ENCODE peak calls at places on chromosome 12, in four cellular contexts. C, S, E and L are unnamed samples.

GRCh38 chr12:7940906-7941305 is 4.9 kb upstream of the SLC2A3 start:
- DNase-seq in C (no peak), S (no peak), E (no peak), L (no peak)

GRCh38 chr12:52253391-52254179 is 20.5 kb downstream of the KRT7 start:
- DNase-seq in C (no peak), S (no peak), E (no peak), L (no peak)

GRCh38 chr12:94148841-94149780 is 734 bp downstream of the PLXNC1 start:
- DNase-seq in C (peak), S (peak), E (peak), L (no peak)

GRCh38 chr12:51183816-51184215 is 10.9 kb upstream of the TFCP2 start:
- DNase-seq in C (peak), S (peak), E (no peak), L (no peak)

GRCh38 chr12:64160718-64161060 is 61.4 kb downstream of the KICS2 start:
- DNase-seq in C (no peak), S (no peak), E (no peak), L (no peak)

GRCh38 chr12:23631991-23632390 is 317.5 kb downstream of the SOX5 start:
- DNase-seq in C (no peak), S (no peak), E (no peak), L (no peak)

GRCh38 chr12:91119089-91119488 is 7.8 kb upstream of the LUM start:
- DNase-seq in C (no peak), S (no peak), E (no peak), L (no peak)

GRCh38 chr12:47247418-47247817 is 167.7 kb upstream of the AMIGO2 start:
- DNase-seq in C (no peak), S (peak), E (no peak), L (no peak)

GRCh38 chr12:100348657-100349454 is 8.0 kb upstream of the SLC17A8 start:
- DNase-seq in C (peak), S (no peak), E (no peak), L (no peak)

GRCh38 chr12:124869011-124869665 is 5.5 kb upstream of the SCARB1 start:
- DNase-seq in C (peak), S (no peak), E (no peak), L (no peak)
- H3K4me3 ChIP-seq in C (no peak), S (no peak), E (no peak), L (no peak)

GRCh38 chr12:116537149-116537904 is 21.9 kb upstream of the MAP1LC3B2 start:
- DNase-seq in C (no peak), S (no peak), E (no peak), L (no peak)

GRCh38 chr12:116533343-116534248 is 25.6 kb upstream of the MAP1LC3B2 start:
- DNase-seq in C (peak), S (peak), E (peak), L (no peak)

GRCh38 chr12:116534341-116535121 is 24.6 kb upstream of the MAP1LC3B2 start:
- DNase-seq in C (peak), S (no peak), E (no peak), L (no peak)

GRCh38 chr12:116532986-116533342 is 26.2 kb upstream of the MAP1LC3B2 start:
- DNase-seq in C (no peak), S (no peak), E (no peak), L (no peak)

DNA sequence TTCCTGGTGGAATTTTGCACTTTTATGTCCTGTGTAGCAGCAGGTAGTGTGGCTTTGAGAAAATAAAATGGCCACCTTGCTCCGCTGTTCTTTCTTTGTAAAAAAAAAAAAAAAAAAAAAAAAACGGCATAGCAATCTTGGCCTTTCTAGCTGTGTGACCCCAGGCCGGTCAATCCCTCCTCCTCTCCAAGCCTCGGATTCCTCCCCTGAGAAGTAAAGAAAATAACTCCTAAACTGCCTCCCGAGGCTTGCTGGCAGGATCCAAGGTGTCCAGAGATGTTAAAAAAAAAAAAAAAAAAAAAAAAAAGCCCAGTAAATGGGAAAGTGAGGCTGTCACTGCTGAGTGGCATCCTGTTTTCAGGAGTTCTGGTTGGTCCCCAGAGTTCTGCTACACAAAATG is 23.9 kb upstream of the MAP1LC3B2 start:
- DNase-seq in C (no peak), S (no peak), E (no peak), L (no peak)
- H3K4me3 ChIP-seq in C (no peak), S (no peak), E (no peak), L (no peak)

DNA sequence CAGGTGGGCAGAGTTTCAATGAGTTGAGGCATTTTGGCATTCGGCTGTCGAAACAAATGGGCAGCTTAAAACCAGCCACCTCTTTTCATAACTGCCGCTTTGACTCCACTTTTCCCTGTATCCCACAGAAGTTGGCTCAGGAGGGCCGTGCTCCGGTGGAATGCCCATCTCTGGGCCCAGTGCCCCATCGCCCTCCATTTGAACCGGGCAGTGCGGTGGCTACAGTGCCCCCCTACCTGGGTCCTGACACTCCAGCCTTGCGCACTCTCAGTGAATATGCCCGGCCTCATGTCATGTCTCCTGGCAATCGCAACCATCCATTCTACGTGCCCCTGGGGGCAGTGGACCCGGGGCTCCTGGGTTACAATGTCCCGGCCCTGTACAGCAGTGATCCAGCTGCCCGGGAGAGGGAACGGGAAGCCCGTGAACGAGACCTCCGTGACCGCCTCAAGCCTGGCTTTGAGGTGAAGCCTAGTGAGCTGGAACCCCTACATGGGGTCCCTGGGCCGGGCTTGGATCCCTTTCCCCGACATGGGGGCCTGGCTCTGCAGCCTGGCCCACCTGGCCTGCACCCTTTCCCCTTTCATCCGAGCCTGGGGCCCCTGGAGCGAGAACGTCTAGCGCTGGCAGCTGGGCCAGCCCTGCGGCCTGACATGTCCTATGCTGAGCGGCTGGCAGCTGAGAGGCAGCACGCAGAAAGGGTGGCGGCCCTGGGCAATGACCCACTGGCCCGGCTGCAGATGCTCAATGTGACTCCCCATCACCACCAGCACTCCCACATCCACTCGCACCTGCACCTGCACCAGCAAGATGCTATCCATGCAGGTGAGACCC is 5.0 kb upstream of the RNU7-1 start:
- DNase-seq in C (no peak), S (peak), E (no peak), L (no peak)
- H3K4me3 ChIP-seq in C (peak), S (peak), E (no peak), L (peak)

GRCh38 chr12:90106568-90106967 is 397.9 kb upstream of the ATP2B1 start:
- DNase-seq in C (no peak), S (no peak), E (no peak), L (no peak)

GRCh38 chr12:90112668-90113067 is 404.0 kb upstream of the ATP2B1 start:
- DNase-seq in C (no peak), S (no peak), E (no peak), L (no peak)

DNA sequence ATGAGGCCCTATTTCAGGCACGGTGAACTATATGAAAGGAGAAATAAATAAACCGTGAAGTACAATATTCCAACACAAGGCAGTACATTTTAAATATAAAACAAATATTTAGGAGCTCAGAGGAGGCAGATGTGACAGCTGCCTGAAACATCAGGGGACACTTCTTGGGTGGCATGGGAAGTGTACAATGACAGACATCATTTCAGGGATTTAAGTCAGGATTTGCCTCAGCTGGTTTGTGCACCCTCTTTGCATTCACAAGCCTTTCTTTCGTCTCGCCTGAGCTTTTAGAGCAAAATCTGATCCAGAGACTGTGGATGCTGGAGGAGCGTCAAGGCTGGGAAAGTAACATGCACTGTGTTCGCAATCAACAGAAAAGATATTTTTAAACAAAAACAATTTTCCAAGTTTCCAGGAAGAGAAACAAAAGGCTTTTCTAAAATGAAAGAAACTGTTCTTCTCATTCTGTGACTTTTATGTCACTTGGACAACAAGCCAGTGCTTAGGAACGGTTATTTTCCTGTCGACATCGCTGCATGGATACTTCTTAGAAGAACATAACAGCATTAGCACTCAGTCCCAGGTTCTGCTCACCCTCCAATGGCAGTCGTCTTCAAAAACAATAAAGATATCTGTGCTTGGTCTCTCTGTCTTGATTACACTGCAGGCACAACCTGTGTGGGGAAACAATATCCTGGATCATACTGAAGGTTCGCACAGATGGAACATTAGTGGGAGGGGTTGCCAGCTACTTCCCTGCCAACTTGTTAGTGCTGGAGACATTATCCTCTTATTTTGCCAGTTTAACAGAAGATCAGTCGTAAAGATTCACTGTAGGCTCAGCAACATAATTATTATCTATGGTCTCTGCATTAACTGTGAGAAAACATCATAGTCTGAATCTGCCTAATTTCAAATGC is 403.3 kb upstream of the ATP2B1 start:
- DNase-seq in C (no peak), S (no peak), E (no peak), L (no peak)
- H3K4me3 ChIP-seq in C (no peak), S (no peak), E (no peak), L (no peak)

GRCh38 chr12:57047981-57048380 is 1.9 kb downstream of the MYO1A start:
- DNase-seq in C (no peak), S (no peak), E (no peak), L (no peak)
- H3K4me3 ChIP-seq in C (no peak), S (no peak), E (no peak), L (no peak)

GRCh38 chr12:13198921-13199320 is 2.4 kb downstream of the EMP1 start:
- DNase-seq in C (no peak), S (no peak), E (no peak), L (no peak)
- H3K4me3 ChIP-seq in C (no peak), S (no peak), E (no peak), L (peak)

GRCh38 chr12:66020481-66020880 is 110.1 kb downstream of the LLPH start:
- DNase-seq in C (no peak), S (no peak), E (no peak), L (no peak)

GRCh38 chr12:66013224-66013623 is 117.3 kb downstream of the LLPH start:
- DNase-seq in C (no peak), S (no peak), E (no peak), L (no peak)

GRCh38 chr12:66014818-66015217 is 115.7 kb downstream of the LLPH start:
- DNase-seq in C (no peak), S (no peak), E (no peak), L (no peak)

DNA sequence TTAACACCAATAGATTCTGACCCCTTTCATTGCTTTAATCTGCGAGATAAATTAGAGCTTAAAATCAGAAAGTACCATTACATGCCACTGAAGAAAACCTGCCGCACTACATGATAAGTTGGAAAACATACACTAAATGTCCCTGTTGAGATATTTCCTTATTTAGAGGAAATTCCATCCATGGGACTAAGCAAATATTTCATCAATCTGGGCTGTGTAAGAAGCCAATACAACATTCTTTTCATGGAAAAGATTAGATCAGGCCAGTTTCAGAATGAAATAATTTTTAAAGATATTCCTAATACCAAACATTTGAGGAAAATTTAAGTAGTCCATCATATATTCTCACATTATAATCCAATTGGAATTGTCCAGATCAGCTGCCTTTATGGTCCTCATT is 112.8 kb downstream of the LLPH start:
- DNase-seq in C (no peak), S (no peak), E (no peak), L (no peak)
- H3K4me3 ChIP-seq in C (no peak), S (no peak), E (no peak), L (no peak)

GRCh38 chr12:12683725-12684124 is 12.3 kb downstream of the GPR19 start:
- DNase-seq in C (no peak), S (no peak), E (no peak), L (no peak)
- H3K4me3 ChIP-seq in C (peak), S (no peak), E (no peak), L (no peak)

GRCh38 chr12:54028324-54029201 is at the start of gene HOXC6:
- DNase-seq in C (peak), S (no peak), E (no peak), L (no peak)

GRCh38 chr12:54030442-54030801 is 2.2 kb downstream of the HOXC6 start:
- DNase-seq in C (no peak), S (no peak), E (no peak), L (no peak)

GRCh38 chr12:54027442-54027786 is 826 bp upstream of the HOXC6 start:
- DNase-seq in C (no peak), S (no peak), E (no peak), L (no peak)

GRCh38 chr12:54030889-54031860 is 1.7 kb upstream of the HOXC5 start:
- DNase-seq in C (peak), S (no peak), E (no peak), L (no peak)

DNA sequence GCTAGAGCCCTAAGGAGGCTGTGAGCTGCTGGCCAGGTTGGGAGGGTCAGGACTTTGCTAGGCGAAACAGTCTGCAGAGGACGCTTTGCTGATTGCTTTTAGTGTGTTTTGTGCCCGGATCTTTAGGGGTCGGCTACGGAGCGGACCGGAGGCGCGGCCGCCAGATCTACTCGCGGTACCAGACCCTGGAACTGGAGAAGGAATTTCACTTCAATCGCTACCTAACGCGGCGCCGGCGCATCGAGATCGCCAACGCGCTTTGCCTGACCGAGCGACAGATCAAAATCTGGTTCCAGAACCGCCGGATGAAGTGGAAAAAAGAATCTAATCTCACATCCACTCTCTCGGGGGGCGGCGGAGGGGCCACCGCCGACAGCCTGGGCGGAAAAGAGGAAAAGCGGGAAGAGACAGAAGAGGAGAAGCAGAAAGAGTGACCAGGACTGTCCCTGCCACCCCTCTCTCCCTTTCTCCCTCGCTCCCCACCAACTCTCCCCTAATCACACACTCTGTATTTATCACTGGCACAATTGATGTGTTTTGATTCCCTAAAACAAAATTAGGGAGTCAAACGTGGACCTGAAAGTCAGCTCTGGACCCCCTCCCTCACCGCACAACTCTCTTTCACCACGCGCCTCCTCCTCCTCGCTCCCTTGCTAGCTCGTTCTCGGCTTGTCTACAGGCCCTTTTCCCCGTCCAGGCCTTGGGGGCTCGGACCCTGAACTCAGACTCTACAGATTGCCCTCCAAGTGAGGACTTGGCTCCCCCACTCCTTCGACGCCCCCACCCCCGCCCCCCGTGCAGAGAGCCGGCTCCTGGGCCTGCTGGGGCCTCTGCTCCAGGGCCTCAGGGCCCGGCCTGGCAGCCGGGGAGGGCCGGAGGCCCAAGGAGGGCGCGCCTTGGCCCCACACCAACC is 1.5 kb downstream of the HOXC6 start:
- DNase-seq in C (peak), S (no peak), E (no peak), L (no peak)
- H3K4me3 ChIP-seq in C (no peak), S (no peak), E (no peak), L (no peak)

GRCh38 chr12:96402061-96402460 is 1.8 kb upstream of the CDK17 start:
- DNase-seq in C (no peak), S (no peak), E (no peak), L (no peak)

GRCh38 chr12:96399081-96399918 is 939 bp downstream of the CDK17 start:
- DNase-seq in C (peak), S (peak), E (peak), L (no peak)

GRCh38 chr12:96399919-96400630 is at the start of gene CDK17:
- DNase-seq in C (peak), S (peak), E (peak), L (no peak)

GRCh38 chr12:96400631-96401060 is 407 bp upstream of the CDK17 start:
- DNase-seq in C (no peak), S (no peak), E (no peak), L (no peak)

DNA sequence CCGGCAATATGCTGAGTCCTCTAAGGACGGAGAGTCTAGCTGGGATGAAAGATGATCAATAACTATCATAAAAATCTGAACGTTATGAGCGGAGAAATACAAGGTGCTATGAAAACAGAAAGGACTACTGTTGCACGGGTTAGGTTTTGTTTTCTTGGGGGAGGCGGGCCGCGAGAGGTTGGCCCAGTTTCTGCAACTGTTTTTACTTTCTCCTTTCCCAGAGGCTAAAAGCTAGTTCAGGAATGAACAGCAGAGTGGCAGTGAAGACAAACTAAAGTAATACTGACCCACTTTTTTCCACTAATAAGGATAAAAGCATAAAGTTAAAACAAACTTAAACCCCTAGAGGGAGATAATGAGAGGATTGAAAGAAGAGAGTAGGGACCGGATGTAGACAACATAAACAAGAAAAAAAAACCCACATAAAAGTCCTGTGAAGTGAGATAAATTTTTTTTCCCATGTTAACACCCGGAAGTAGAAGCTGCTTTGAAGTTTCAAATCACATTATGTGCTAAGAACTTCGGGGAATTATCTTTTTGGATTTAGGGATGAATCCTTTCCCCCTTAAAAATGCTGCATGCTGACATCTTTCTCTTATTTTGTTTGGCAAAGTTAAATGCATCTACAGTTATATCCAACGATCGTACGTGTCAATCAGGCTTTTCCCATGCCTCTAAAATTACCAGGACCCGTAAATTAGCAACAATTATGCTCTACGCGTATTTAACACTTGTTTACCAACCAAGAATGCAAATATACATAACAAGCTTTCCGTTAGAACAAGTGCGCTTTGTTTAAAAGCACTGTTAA is 1.0 kb upstream of the CDK17 start:
- DNase-seq in C (peak), S (no peak), E (no peak), L (peak)
- H3K4me3 ChIP-seq in C (peak), S (peak), E (peak), L (peak)